ENCODE peak calls at places on chromosomes 11 and 22, in four cellular contexts. G is effector memory CD4-positive, alpha-beta T cell; F is mesendoderm; E is tibial artery. C is an unnamed sample.

GRCh38 chr11:118439656-118440055 is 3.4 kb downstream of the KMT2A start:
- DNase-seq in G (no peak), F (no peak), E (no peak), C (no peak)

GRCh38 chr11:8962827-8963226 is 1.4 kb downstream of the TMEM9B start:
- DNase-seq in G (no peak), F (no peak), E (no peak), C (no peak)

GRCh38 chr11:8083871-8084281 is 2.9 kb downstream of the TUB start:
- DNase-seq in G (no peak), F (peak; percentile 52), E (no peak), C (no peak)

GRCh38 chr22:24992946-24993345 is 40.4 kb downstream of the KIAA1671 start:
- DNase-seq in G (no peak), F (no peak), E (no peak), C (no peak)

GRCh38 chr11:35841733-35842132 is 102.1 kb upstream of the LDLRAD3 start:
- DNase-seq in G (no peak), F (no peak), E (no peak), C (no peak)

GRCh38 chr11:130068986-130069683 is 559 bp upstream of the APLP2 start:
- DNase-seq in G (peak; percentile 39), F (peak; percentile 72), E (peak; percentile 83), C (no peak)

GRCh38 chr11:17015639-17016125 is 1.5 kb upstream of the PLEKHA7 start:
- DNase-seq in G (no peak), F (no peak), E (no peak), C (no peak)

GRCh38 chr22:46673677-46674236 is 53.6 kb downstream of the GRAMD4 start:
- DNase-seq in G (no peak), F (no peak), E (no peak), C (no peak)

GRCh38 chr11:23278121-23278520 is 417.8 kb upstream of the CCDC179 start:
- DNase-seq in G (no peak), F (no peak), E (no peak), C (no peak)

GRCh38 chr22:43273902-43274484 is 69.2 kb downstream of the SCUBE1 start:
- DNase-seq in G (peak; percentile 9), F (peak; percentile 88), E (peak; percentile 36), C (no peak)

GRCh38 chr11:3206128-3206921 is 12.3 kb downstream of the MRGPRG start:
- DNase-seq in G (no peak), F (no peak), E (no peak), C (no peak)

DNA sequence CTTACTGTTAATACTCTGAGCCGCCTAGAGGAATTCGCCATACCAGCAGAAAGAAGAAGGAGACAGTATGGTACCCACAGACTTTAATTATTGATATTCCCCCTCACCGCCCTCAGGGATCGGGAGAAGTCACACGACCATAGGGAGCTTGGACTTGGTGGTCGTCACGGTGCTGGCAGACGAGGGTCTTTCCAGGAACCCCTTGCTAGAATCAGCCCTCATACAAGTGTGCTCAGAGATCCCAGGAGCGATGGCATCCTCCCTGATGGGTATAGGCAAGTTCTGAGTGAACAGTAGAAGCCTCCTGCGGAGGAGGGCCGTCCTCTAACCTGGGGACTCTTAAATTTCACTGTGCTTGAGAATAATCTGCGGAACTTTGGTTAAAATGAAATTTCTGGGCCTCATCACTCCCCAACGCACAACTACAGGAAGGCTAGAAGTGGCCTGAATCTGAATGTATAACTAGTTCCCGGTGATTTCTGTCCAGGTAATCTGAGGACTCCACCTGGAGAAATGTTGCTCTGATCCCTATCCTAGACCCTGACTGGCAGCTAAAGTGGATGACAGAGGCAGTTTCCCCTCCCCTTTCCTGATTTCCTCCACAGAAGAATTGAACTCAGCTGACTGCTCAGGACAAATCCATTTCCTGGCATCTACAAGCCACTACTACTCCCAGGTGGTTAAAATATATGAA is 4.5 kb downstream of the VSIG2 start:
- DNase-seq in G (no peak), F (no peak), E (no peak), C (no peak)
- H3K4me3 ChIP-seq in G (no peak overlapping the region), F (no peak overlapping the region), E (peak overlapping the region; percentile 60), C (no peak overlapping the region)

GRCh38 chr11:62678770-62679696 is at the start of gene UBXN1:
- DNase-seq in G (peak; percentile 77), F (peak; percentile 90), E (peak; percentile 93), C (peak; percentile 50)

GRCh38 chr11:62678433-62678769 is 472 bp downstream of the UBXN1 start:
- DNase-seq in G (no peak), F (no peak), E (no peak), C (no peak)

GRCh38 chr11:62676698-62677097 is 2.2 kb downstream of the UBXN1 start:
- DNase-seq in G (no peak), F (no peak), E (no peak), C (no peak)

GRCh38 chr11:62677709-62678108 is 1.2 kb downstream of the UBXN1 start:
- DNase-seq in G (no peak), F (no peak), E (no peak), C (no peak)

GRCh38 chr11:62677160-62677559 is 1.7 kb downstream of the UBXN1 start:
- DNase-seq in G (no peak), F (no peak), E (no peak), C (no peak)
- H3K27ac ChIP-seq in G (peak overlapping the region; percentile 18), F (no peak overlapping the region), E (peak overlapping the region; percentile 86), C (no peak overlapping the region)

GRCh38 chr11:73358071-73358470 is 18.1 kb upstream of the RELT start:
- DNase-seq in G (no peak), F (no peak), E (no peak), C (no peak)
- H3K36me3 ChIP-seq in G (no peaks in the 10 kb centered on the region), F (no peaks in the 10 kb centered on the region), E (peaks cover 95% of the 10 kb centered on the region), C (no peaks in the 10 kb centered on the region)

DNA sequence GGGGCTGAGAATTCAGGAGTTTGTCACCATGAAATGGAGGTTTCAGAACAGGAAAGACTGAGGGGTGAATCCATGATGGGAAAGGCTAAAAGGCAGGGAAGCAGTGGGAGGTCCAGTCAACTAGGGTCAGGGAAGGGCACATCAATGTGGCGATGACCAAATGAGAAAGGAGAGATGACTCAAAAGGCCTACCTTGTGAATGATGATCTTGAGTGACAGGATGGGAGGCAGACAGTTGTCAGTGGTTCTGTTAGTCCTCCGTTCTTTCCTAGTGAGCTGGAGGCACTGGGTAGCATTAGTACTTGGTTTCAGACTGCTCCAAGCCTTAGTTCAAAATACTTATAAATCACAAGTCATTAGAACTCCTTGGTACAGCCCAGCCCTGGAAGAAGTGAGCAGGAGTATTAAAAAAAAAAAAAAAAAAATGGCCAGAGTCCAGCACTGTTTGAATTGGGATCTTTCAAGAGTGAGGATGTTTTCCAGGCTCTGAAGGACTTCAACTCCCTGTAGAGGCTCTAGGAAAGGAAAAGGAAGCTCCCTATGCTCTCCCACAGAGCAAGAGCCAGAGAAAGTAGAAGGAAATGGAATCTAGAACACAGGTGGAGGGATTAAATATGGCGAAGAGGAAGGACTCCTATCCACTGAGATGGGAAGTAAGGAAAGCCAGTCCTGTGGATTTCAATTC is 8.3 kb upstream of the DCHS1 start:
- DNase-seq in G (no peak), F (no peak), E (no peak), C (no peak)
- H3K4me3 ChIP-seq in G (no peak overlapping the region), F (no peak overlapping the region), E (no peak overlapping the region), C (no peak overlapping the region)

DNA sequence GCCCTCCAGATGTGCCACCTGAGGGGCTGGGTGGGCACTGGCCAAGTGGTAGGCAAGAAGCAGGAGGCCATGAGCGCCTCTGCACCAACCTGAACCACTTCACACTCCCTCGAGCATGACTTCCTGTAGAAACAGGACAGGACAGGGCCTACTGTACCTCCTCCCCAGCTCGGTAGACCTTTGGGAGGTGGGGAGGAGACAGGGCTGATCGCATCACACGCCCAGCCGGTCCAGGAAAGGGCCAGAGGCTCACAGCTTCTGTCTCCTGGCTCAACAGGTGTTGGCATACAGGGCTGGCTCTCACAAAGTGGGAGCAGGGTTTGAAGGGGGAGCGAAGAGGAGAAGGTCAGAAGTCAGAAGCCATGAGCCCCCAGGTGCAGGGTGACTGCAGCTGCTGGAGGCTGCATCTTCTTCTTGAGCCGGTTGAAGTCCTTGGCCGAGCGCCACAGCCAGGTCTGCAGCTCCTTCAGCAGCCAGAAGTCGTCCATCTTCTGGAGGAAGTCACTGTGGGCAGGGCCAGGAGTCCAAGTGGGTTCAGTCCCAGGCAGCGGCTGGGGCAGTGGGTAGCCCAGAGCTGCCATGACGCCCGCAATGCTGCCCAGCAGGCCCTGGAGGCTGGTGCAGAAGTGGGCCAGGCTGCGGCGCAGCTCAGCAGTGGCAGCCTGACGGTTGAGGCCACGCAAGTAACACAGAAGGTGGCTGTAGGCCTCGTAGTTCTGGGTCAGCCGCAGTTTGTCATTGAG is 8.4 kb downstream of the CLCF1 start:
- DNase-seq in G (no peak), F (no peak), E (no peak), C (no peak)
- H3K27ac ChIP-seq in G (no peak overlapping the region), F (no peak overlapping the region), E (no peak overlapping the region), C (no peak overlapping the region)

GRCh38 chr22:31852691-31853370 is 91.5 kb upstream of the YWHAH start:
- DNase-seq in G (no peak), F (no peak), E (no peak), C (no peak)
- H3K36me3 ChIP-seq in G (peaks cover 23% of the 10 kb centered on the region), F (no peaks in the 10 kb centered on the region), E (peaks cover 91% of the 10 kb centered on the region), C (peaks cover 3% of the 10 kb centered on the region)

GRCh38 chr11:1389103-1389931 is 417 bp upstream of the BRSK2 start:
- DNase-seq in G (peak; percentile 94), F (peak; percentile 98), E (peak; percentile 97), C (peak; percentile 90)
- H3K4me3 ChIP-seq in G (peak overlapping the region; percentile 68), F (peak overlapping the region; percentile 23), E (peak overlapping the region; percentile 43), C (peak overlapping the region; percentile 53)

GRCh38 chr11:985435-985834 is 51.1 kb downstream of the MUC6 start:
- DNase-seq in G (no peak), F (no peak), E (no peak), C (no peak)
- H3K27ac ChIP-seq in G (no peak overlapping the region), F (no peak overlapping the region), E (no peak overlapping the region), C (no peak overlapping the region)

GRCh38 chr11:114247070-114247789 is 49.0 kb upstream of the NNMT start:
- DNase-seq in G (no peak), F (no peak), E (no peak), C (no peak)

GRCh38 chr11:114243461-114244372 is 52.5 kb upstream of the NNMT start:
- DNase-seq in G (no peak), F (no peak), E (no peak), C (no peak)

GRCh38 chr11:114246321-114247069 is 49.7 kb upstream of the NNMT start:
- DNase-seq in G (no peak), F (no peak), E (no peak), C (no peak)

GRCh38 chr11:114242032-114242431 is 54.2 kb upstream of the NNMT start:
- DNase-seq in G (no peak), F (no peak), E (no peak), C (no peak)

DNA sequence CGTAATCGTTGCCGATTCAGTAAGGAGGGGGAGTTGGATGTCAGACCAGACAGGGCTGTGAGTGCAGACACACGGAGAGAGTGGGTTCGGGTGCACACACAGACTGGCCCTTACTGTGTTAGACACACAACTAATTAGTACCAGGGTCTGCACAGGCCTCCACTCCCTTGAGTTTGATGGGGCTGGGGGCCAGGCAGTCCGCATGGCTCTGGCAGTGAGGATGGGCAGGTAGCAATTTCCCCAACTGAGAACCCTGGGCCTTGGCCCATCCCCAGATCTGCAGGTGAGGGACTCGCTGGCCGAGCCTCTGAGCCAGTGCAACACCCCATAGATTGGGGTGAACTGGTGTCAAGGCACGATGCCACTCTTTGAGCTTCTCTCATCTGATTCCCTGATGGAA is 51.2 kb upstream of the NNMT start:
- DNase-seq in G (no peak), F (no peak), E (no peak), C (no peak)
- H3K36me3 ChIP-seq in G (no peaks in the 10 kb centered on the region), F (no peaks in the 10 kb centered on the region), E (peaks cover 97% of the 10 kb centered on the region), C (no peaks in the 10 kb centered on the region)

C was measured in iPS DF 6.9.